ENCODE peak calls at places on chromosome 6, in five cellular contexts. V is epithelial cell of esophagus; E is nephron progenitor cell; U is activated T-cell treated with anti-CD3 and anti-CD28 coated beads, Interleukin-2, amount 50 U/mL, for 48 hours; J is IMR-90. Y is an unnamed sample.
A peak's percentile ranks its signal among the peaks of the same experiment; 100 is the strongest.

GRCh38 chr6:52537001-52537753 is 39.7 kb downstream of the TRAM2 start:
- DNase-seq in V (peak; percentile 64), E (no peak), U (no peak), J (peak; percentile 57), Y (no peak)

GRCh38 chr6:32166411-32167061 is 2.1 kb downstream of the EGFL8 start:
- DNase-seq in V (no peak), E (no peak), U (no peak), J (no peak), Y (no peak)

GRCh38 chr6:31576897-31577341 is 1.6 kb downstream of the TNF start:
- DNase-seq in V (no peak), E (no peak), U (peak; percentile 71), J (no peak), Y (no peak)

GRCh38 chr6:156774872-156775405 is 2.2 kb upstream of the ARID1B start:
- DNase-seq in V (peak; percentile 33), E (no peak), U (no peak), J (no peak), Y (peak; percentile 49)

GRCh38 chr6:28212510-28213212 is 12.4 kb upstream of the ZSCAN9 start:
- DNase-seq in V (peak; percentile 96), E (peak; percentile 68), U (peak; percentile 90), J (peak; percentile 90), Y (peak; percentile 82)

GRCh38 chr6:82078286-82078908 is 169.1 kb downstream of the IBTK start:
- DNase-seq in V (no peak), E (no peak), U (no peak), J (no peak), Y (peak; percentile 24)

GRCh38 chr6:84094050-84094435 is 60.5 kb downstream of the MRAP2 start:
- DNase-seq in V (no peak), E (no peak), U (no peak), J (no peak), Y (no peak)

GRCh38 chr6:55696041-55696440 is 117.0 kb upstream of the HMGCLL1 start:
- DNase-seq in V (no peak), E (no peak), U (no peak), J (no peak), Y (no peak)

Y was measured in adipocyte.